ENCODE peak calls at places on chromosomes 12 and 14, in seven cellular contexts. One of them, this sample, is unnamed.

GRCh38 chr14:51638071-51638944 is 13.4 kb upstream of the FRMD6 start:
- DNase-seq in hepatocyte: peak
- DNase-seq in fibroblast of lung: peak
- DNase-seq in cardiac muscle cell: peak
- DNase-seq in fibroblast of the aortic adventitia: peak
- DNase-seq in transverse colon: no peak
- DNase-seq in choroid plexus epithelial cell: peak
- DNase-seq in this sample: no peak

GRCh38 chr14:23248601-23249000 is 10.9 kb downstream of the RNF212B start:
- DNase-seq in hepatocyte: no peak
- DNase-seq in fibroblast of lung: peak
- DNase-seq in cardiac muscle cell: no peak
- DNase-seq in fibroblast of the aortic adventitia: no peak
- DNase-seq in transverse colon: no peak
- DNase-seq in choroid plexus epithelial cell: no peak
- DNase-seq in this sample: no peak

GRCh38 chr14:20714593-20715250 is 26.2 kb downstream of the ANG start:
- DNase-seq in hepatocyte: peak
- DNase-seq in fibroblast of lung: no peak
- DNase-seq in cardiac muscle cell: peak
- DNase-seq in fibroblast of the aortic adventitia: peak
- DNase-seq in transverse colon: peak
- DNase-seq in choroid plexus epithelial cell: peak
- DNase-seq in this sample: peak

GRCh38 chr12:107242189-107242588 is 148.8 kb upstream of the CRY1 start:
- DNase-seq in hepatocyte: no peak
- DNase-seq in fibroblast of lung: peak
- DNase-seq in cardiac muscle cell: no peak
- DNase-seq in fibroblast of the aortic adventitia: no peak
- DNase-seq in transverse colon: no peak
- DNase-seq in choroid plexus epithelial cell: peak
- DNase-seq in this sample: no peak

GRCh38 chr12:49059063-49059384 is 1.6 kb downstream of the KMT2D start:
- DNase-seq in hepatocyte: no peak
- DNase-seq in fibroblast of lung: no peak
- DNase-seq in cardiac muscle cell: no peak
- DNase-seq in fibroblast of the aortic adventitia: no peak
- DNase-seq in transverse colon: no peak
- DNase-seq in choroid plexus epithelial cell: no peak
- DNase-seq in this sample: no peak

GRCh38 chr12:51370667-51371066 is 20.5 kb downstream of the GALNT6 start:
- DNase-seq in hepatocyte: no peak
- DNase-seq in fibroblast of lung: no peak
- DNase-seq in cardiac muscle cell: no peak
- DNase-seq in fibroblast of the aortic adventitia: no peak
- DNase-seq in transverse colon: no peak
- DNase-seq in choroid plexus epithelial cell: no peak
- DNase-seq in this sample: no peak

GRCh38 chr12:120247621-120248030 is 17.9 kb downstream of the PXN start:
- DNase-seq in hepatocyte: no peak
- DNase-seq in fibroblast of lung: peak
- DNase-seq in cardiac muscle cell: no peak
- DNase-seq in fibroblast of the aortic adventitia: peak
- DNase-seq in transverse colon: no peak
- DNase-seq in choroid plexus epithelial cell: peak
- DNase-seq in this sample: no peak

GRCh38 chr12:64039285-64039871 is 182.7 kb downstream of the KICS2 start:
- DNase-seq in hepatocyte: no peak
- DNase-seq in fibroblast of lung: peak
- DNase-seq in cardiac muscle cell: peak
- DNase-seq in fibroblast of the aortic adventitia: peak
- DNase-seq in transverse colon: peak
- DNase-seq in choroid plexus epithelial cell: peak
- DNase-seq in this sample: peak

GRCh38 chr14:95522116-95522515 is 5.7 kb upstream of the SYNE3 start:
- DNase-seq in hepatocyte: no peak
- DNase-seq in fibroblast of lung: no peak
- DNase-seq in cardiac muscle cell: no peak
- DNase-seq in fibroblast of the aortic adventitia: no peak
- DNase-seq in transverse colon: no peak
- DNase-seq in choroid plexus epithelial cell: no peak
- DNase-seq in this sample: no peak

GRCh38 chr12:3772380-3772779 is 19.5 kb upstream of the CRACR2A start:
- DNase-seq in hepatocyte: no peak
- DNase-seq in fibroblast of lung: no peak
- DNase-seq in cardiac muscle cell: peak
- DNase-seq in fibroblast of the aortic adventitia: no peak
- DNase-seq in transverse colon: no peak
- DNase-seq in choroid plexus epithelial cell: peak
- DNase-seq in this sample: no peak

GRCh38 chr14:69696633-69697557 is 70.0 kb upstream of the SRSF5 start:
- DNase-seq in hepatocyte: no peak
- DNase-seq in fibroblast of lung: peak
- DNase-seq in cardiac muscle cell: peak
- DNase-seq in fibroblast of the aortic adventitia: no peak
- DNase-seq in transverse colon: no peak
- DNase-seq in choroid plexus epithelial cell: no peak
- DNase-seq in this sample: no peak

GRCh38 chr12:132690112-132690511 is 2.7 kb downstream of the PXMP2 start:
- DNase-seq in hepatocyte: no peak
- DNase-seq in fibroblast of lung: no peak
- DNase-seq in cardiac muscle cell: no peak
- DNase-seq in fibroblast of the aortic adventitia: no peak
- DNase-seq in transverse colon: no peak
- DNase-seq in choroid plexus epithelial cell: no peak
- DNase-seq in this sample: no peak

GRCh38 chr12:71129364-71129763 is 28.4 kb downstream of the TSPAN8 start:
- DNase-seq in hepatocyte: no peak
- DNase-seq in fibroblast of lung: no peak
- DNase-seq in cardiac muscle cell: no peak
- DNase-seq in fibroblast of the aortic adventitia: no peak
- DNase-seq in transverse colon: no peak
- DNase-seq in choroid plexus epithelial cell: no peak
- DNase-seq in this sample: no peak

GRCh38 chr12:106073179-106073578 is 65.6 kb downstream of the NUAK1 start:
- DNase-seq in hepatocyte: no peak
- DNase-seq in fibroblast of lung: no peak
- DNase-seq in cardiac muscle cell: no peak
- DNase-seq in fibroblast of the aortic adventitia: no peak
- DNase-seq in transverse colon: no peak
- DNase-seq in choroid plexus epithelial cell: no peak
- DNase-seq in this sample: no peak

GRCh38 chr12:109358154-109358869 is 10.6 kb downstream of the MYO1H start:
- DNase-seq in hepatocyte: no peak
- DNase-seq in fibroblast of lung: no peak
- DNase-seq in cardiac muscle cell: peak
- DNase-seq in fibroblast of the aortic adventitia: peak
- DNase-seq in transverse colon: no peak
- DNase-seq in choroid plexus epithelial cell: peak
- DNase-seq in this sample: no peak

GRCh38 chr14:99412122-99413061 is 68.3 kb downstream of the SETD3 start:
- DNase-seq in hepatocyte: no peak
- DNase-seq in fibroblast of lung: peak
- DNase-seq in cardiac muscle cell: peak
- DNase-seq in fibroblast of the aortic adventitia: no peak
- DNase-seq in transverse colon: no peak
- DNase-seq in choroid plexus epithelial cell: peak
- DNase-seq in this sample: no peak

GRCh38 chr14:46571970-46572369 is 79.6 kb downstream of the RPL10L start:
- DNase-seq in hepatocyte: no peak
- DNase-seq in fibroblast of lung: peak
- DNase-seq in cardiac muscle cell: peak
- DNase-seq in fibroblast of the aortic adventitia: no peak
- DNase-seq in transverse colon: no peak
- DNase-seq in choroid plexus epithelial cell: peak
- DNase-seq in this sample: no peak

GRCh38 chr12:47078733-47079364 is 572 bp upstream of the PCED1B start:
- DNase-seq in hepatocyte: peak
- DNase-seq in fibroblast of lung: peak
- DNase-seq in cardiac muscle cell: peak
- DNase-seq in fibroblast of the aortic adventitia: no peak
- DNase-seq in transverse colon: peak
- DNase-seq in choroid plexus epithelial cell: no peak
- DNase-seq in this sample: no peak

GRCh38 chr12:32603858-32604257 is 75.2 kb upstream of the DNM1L start:
- DNase-seq in hepatocyte: no peak
- DNase-seq in fibroblast of lung: peak
- DNase-seq in cardiac muscle cell: peak
- DNase-seq in fibroblast of the aortic adventitia: peak
- DNase-seq in transverse colon: no peak
- DNase-seq in choroid plexus epithelial cell: peak
- DNase-seq in this sample: no peak

GRCh38 chr14:62604524-62604923 is 440.7 kb downstream of the KCNH5 start:
- DNase-seq in hepatocyte: no peak
- DNase-seq in fibroblast of lung: peak
- DNase-seq in cardiac muscle cell: no peak
- DNase-seq in fibroblast of the aortic adventitia: no peak
- DNase-seq in transverse colon: no peak
- DNase-seq in choroid plexus epithelial cell: no peak
- DNase-seq in this sample: no peak

GRCh38 chr14:71103662-71104484 is 196.6 kb downstream of the PCNX1 start:
- DNase-seq in hepatocyte: peak
- DNase-seq in fibroblast of lung: peak
- DNase-seq in cardiac muscle cell: peak
- DNase-seq in fibroblast of the aortic adventitia: peak
- DNase-seq in transverse colon: no peak
- DNase-seq in choroid plexus epithelial cell: peak
- DNase-seq in this sample: peak

GRCh38 chr14:61470261-61470953 is 149.0 kb downstream of the PRKCH start:
- DNase-seq in hepatocyte: peak
- DNase-seq in fibroblast of lung: peak
- DNase-seq in cardiac muscle cell: peak
- DNase-seq in fibroblast of the aortic adventitia: peak
- DNase-seq in transverse colon: no peak
- DNase-seq in choroid plexus epithelial cell: peak
- DNase-seq in this sample: peak

GRCh38 chr14:61471297-61471980 is 150.1 kb downstream of the PRKCH start:
- DNase-seq in hepatocyte: no peak
- DNase-seq in fibroblast of lung: peak
- DNase-seq in cardiac muscle cell: peak
- DNase-seq in fibroblast of the aortic adventitia: no peak
- DNase-seq in transverse colon: no peak
- DNase-seq in choroid plexus epithelial cell: peak
- DNase-seq in this sample: no peak

GRCh38 chr14:61470954-61471279 is 149.5 kb downstream of the PRKCH start:
- DNase-seq in hepatocyte: no peak
- DNase-seq in fibroblast of lung: no peak
- DNase-seq in cardiac muscle cell: no peak
- DNase-seq in fibroblast of the aortic adventitia: no peak
- DNase-seq in transverse colon: no peak
- DNase-seq in choroid plexus epithelial cell: no peak
- DNase-seq in this sample: no peak

GRCh38 chr14:61472801-61473376 is 151.5 kb downstream of the PRKCH start:
- DNase-seq in hepatocyte: no peak
- DNase-seq in fibroblast of lung: peak
- DNase-seq in cardiac muscle cell: peak
- DNase-seq in fibroblast of the aortic adventitia: no peak
- DNase-seq in transverse colon: peak
- DNase-seq in choroid plexus epithelial cell: no peak
- DNase-seq in this sample: no peak

GRCh38 chr14:61472025-61472672 is 150.8 kb downstream of the PRKCH start:
- DNase-seq in hepatocyte: peak
- DNase-seq in fibroblast of lung: peak
- DNase-seq in cardiac muscle cell: peak
- DNase-seq in fibroblast of the aortic adventitia: peak
- DNase-seq in transverse colon: no peak
- DNase-seq in choroid plexus epithelial cell: peak
- DNase-seq in this sample: peak
- H3K4me3 ChIP-seq in hepatocyte: no peak
- H3K4me3 ChIP-seq in fibroblast of lung: peak
- H3K4me3 ChIP-seq in cardiac muscle cell: peak
- H3K4me3 ChIP-seq in fibroblast of the aortic adventitia: peak
- H3K4me3 ChIP-seq in transverse colon: peak
- H3K4me3 ChIP-seq in choroid plexus epithelial cell: peak
- H3K4me3 ChIP-seq in this sample: peak

DNA sequence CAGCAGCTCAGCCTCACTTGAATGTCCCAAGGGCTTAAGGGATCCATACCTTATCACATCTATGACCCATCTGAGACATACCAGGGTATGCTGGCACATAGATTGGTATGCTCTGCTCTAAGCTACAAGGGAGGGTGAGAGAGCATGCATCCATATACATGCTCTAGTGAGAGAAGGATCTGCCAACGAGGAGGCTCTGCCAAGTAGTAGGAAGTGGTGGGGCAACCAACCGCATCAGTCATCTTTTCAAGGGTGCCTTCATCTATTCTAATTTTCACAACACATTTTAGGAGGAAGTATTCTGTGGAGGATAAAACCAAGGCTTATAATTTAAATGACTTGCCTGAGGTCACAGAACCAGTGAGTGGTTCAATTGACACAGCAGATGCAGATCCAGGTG is 6.6 kb upstream of the PPM1A start:
- DNase-seq in hepatocyte: no peak
- DNase-seq in fibroblast of lung: no peak
- DNase-seq in cardiac muscle cell: no peak
- DNase-seq in fibroblast of the aortic adventitia: no peak
- DNase-seq in transverse colon: no peak
- DNase-seq in choroid plexus epithelial cell: no peak
- DNase-seq in this sample: no peak
- TF ChIP-seq CTCF in hepatocyte: no peak
- TF ChIP-seq CTCF in fibroblast of lung: no peak
- TF ChIP-seq CTCF in cardiac muscle cell: no peak
- TF ChIP-seq CTCF in fibroblast of the aortic adventitia: no peak
- TF ChIP-seq CTCF in transverse colon: no peak
- TF ChIP-seq CTCF in choroid plexus epithelial cell: no peak
- TF ChIP-seq CTCF in this sample: no peak

GRCh38 chr12:130849561-130850417 is 10.7 kb upstream of the STX2 start:
- DNase-seq in hepatocyte: peak
- DNase-seq in fibroblast of lung: no peak
- DNase-seq in cardiac muscle cell: no peak
- DNase-seq in fibroblast of the aortic adventitia: no peak
- DNase-seq in transverse colon: no peak
- DNase-seq in choroid plexus epithelial cell: no peak
- DNase-seq in this sample: no peak
- H3K4me3 ChIP-seq in hepatocyte: no peak
- H3K4me3 ChIP-seq in fibroblast of lung: no peak
- H3K4me3 ChIP-seq in cardiac muscle cell: no peak
- H3K4me3 ChIP-seq in fibroblast of the aortic adventitia: no peak
- H3K4me3 ChIP-seq in transverse colon: no peak
- H3K4me3 ChIP-seq in choroid plexus epithelial cell: no peak
- H3K4me3 ChIP-seq in this sample: no peak

DNA sequence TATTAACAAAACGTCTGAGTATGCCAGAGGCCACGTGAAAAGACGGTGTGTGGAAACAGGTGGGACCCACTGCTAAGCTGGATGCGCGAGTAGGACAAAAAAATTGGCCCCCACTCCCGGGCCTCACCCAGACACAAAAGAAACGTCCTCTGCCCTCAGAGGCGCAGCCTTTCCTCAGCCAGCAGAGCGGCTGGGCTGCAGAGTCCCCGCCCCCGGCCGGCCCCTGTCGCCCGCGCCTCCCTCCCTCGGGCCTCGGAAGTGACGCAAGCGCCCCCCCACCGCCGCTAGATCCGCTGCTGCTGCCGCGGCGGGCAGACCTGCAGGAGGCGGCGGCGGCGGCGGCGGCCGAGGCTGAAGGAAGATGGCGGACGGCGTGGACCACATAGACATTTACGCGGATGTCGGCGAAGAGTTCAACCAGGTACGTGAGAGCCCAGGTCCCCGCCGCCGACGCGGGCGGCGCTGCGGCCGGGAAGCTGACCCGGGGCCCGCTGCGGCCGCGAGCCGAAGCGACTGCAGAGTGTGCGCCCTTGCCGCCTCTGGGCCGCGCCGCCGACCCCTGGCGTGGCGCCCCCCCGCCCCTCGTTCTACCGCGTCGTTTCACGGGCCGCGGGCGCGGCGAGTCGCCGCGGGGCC is at the start of gene CPSF6:
- DNase-seq in hepatocyte: peak
- DNase-seq in fibroblast of lung: peak
- DNase-seq in cardiac muscle cell: peak
- DNase-seq in fibroblast of the aortic adventitia: peak
- DNase-seq in transverse colon: peak
- DNase-seq in choroid plexus epithelial cell: peak
- DNase-seq in this sample: peak
- TF ChIP-seq CTCF in hepatocyte: no peak
- TF ChIP-seq CTCF in fibroblast of lung: no peak
- TF ChIP-seq CTCF in cardiac muscle cell: no peak
- TF ChIP-seq CTCF in fibroblast of the aortic adventitia: no peak
- TF ChIP-seq CTCF in transverse colon: no peak
- TF ChIP-seq CTCF in choroid plexus epithelial cell: no peak
- TF ChIP-seq CTCF in this sample: no peak

This sample was measured in AG04450.